ENCODE peak calls at places on chromosomes 5 and 9, in five cellular contexts. R, I, E, H and X are unnamed samples.

GRCh38 chr5:35794688-35795375 is 61.9 kb upstream of the IL7R start:
- DNase-seq in I (no peak), R (no peak), E (no peak), H (no peak), X (no peak)

GRCh38 chr5:152527358-152528048 is 122.4 kb upstream of the NMUR2 start:
- DNase-seq in R (no peak), H (no peak), I (no peak), E (no peak), X (no peak)

GRCh38 chr9:131273791-131274673 is 2.3 kb downstream of the FAM78A start:
- DNase-seq in E (peak; percentile 82), I (peak; percentile 60), H (peak; percentile 82), R (no peak), X (no peak)

GRCh38 chr9:104108315-104108714 is 14.2 kb downstream of the SMC2 start:
- DNase-seq in H (no peak), I (no peak), R (no peak), E (no peak), X (no peak)

GRCh38 chr5:79800979-79801827 is 111.6 kb downstream of the CMYA5 start:
- DNase-seq in H (no peak), I (peak; percentile 50), E (no peak), R (no peak), X (no peak)

GRCh38 chr5:37704406-37704805 is 135.4 kb downstream of the GDNF start:
- DNase-seq in E (no peak), H (no peak), I (no peak), R (no peak), X (no peak)

GRCh38 chr5:57174128-57174849 is 430 bp downstream of the GPBP1 start:
- DNase-seq in E (no peak), I (no peak), R (peak; percentile 37), H (no peak), X (peak; percentile 50)

GRCh38 chr9:6184749-6185645 is 30.6 kb upstream of the IL33 start:
- DNase-seq in E (no peak), H (no peak), I (no peak), R (peak; percentile 22), X (no peak)

GRCh38 chr5:77590347-77590746 is 48.2 kb downstream of the OTP start:
- DNase-seq in E (no peak), R (no peak), I (no peak), H (no peak), X (no peak)

GRCh38 chr5:116401546-116401945 is 173.1 kb downstream of the SEMA6A start:
- DNase-seq in E (no peak), H (no peak), R (no peak), I (no peak), X (no peak)

GRCh38 chr9:6552738-6553121 is 92.8 kb downstream of the GLDC start:
- DNase-seq in I (no peak), H (no peak), R (no peak), E (no peak), X (no peak)

GRCh38 chr9:2242778-2243395 is 227.7 kb downstream of the SMARCA2 start:
- DNase-seq in H (no peak), E (no peak), I (no peak), R (no peak), X (no peak)

GRCh38 chr5:59724482-59725392 is 168.8 kb downstream of the PDE4D start:
- DNase-seq in H (no peak), R (no peak), I (no peak), E (peak; percentile 47), X (peak; percentile 26)

GRCh38 chr9:33164138-33164809 is 2.9 kb downstream of the B4GALT1 start:
- DNase-seq in E (no peak), R (no peak), I (peak; percentile 31), H (no peak), X (peak; percentile 37)

GRCh38 chr5:158770506-158770905 is 329.2 kb downstream of the EBF1 start:
- DNase-seq in E (peak; percentile 13), R (no peak), H (no peak), I (no peak), X (no peak)

GRCh38 chr5:129991780-129992179 is 87.5 kb downstream of the CHSY3 start:
- DNase-seq in I (no peak), E (no peak), H (no peak), R (no peak), X (no peak)

GRCh38 chr9:121743441-121744001 is 92.1 kb downstream of the DAB2IP start:
- DNase-seq in E (peak; percentile 59), I (peak; percentile 91), H (peak; percentile 93), R (peak; percentile 87), X (peak; percentile 82)

GRCh38 chr9:121744002-121744686 is 92.7 kb downstream of the DAB2IP start:
- DNase-seq in I (peak; percentile 79), R (peak; percentile 65), E (peak; percentile 51), H (peak; percentile 74), X (peak; percentile 75)

GRCh38 chr9:121746411-121746810 is 95.0 kb downstream of the DAB2IP start:
- DNase-seq in E (no peak), H (no peak), R (no peak), I (no peak), X (no peak)

GRCh38 chr9:121745396-121745695 is 93.9 kb downstream of the DAB2IP start:
- DNase-seq in H (no peak), E (no peak), R (no peak), I (no peak), X (no peak)

GRCh38 chr9:121744687-121745395 is 93.4 kb downstream of the DAB2IP start:
- DNase-seq in R (no peak), H (no peak), I (no peak), E (no peak), X (no peak)
- H3K4me1 ChIP-seq in R (peaks cover 99% of the 10 kb centered on the region), H (peaks cover 89% of the 10 kb centered on the region), I (peaks cover 84% of the 10 kb centered on the region), E (peaks cover 4% of the 10 kb centered on the region), X (peaks cover 77% of the 10 kb centered on the region)

GRCh38 chr5:138188632-138189031 is 9.7 kb downstream of the KIF20A start:
- DNase-seq in H (no peak), I (no peak), R (no peak), E (no peak), X (no peak)
- H3K36me3 ChIP-seq in H (peaks cover 10% of the 10 kb centered on the region), I (peaks cover 71% of the 10 kb centered on the region), R (peaks cover 86% of the 10 kb centered on the region), E (peaks cover 97% of the 10 kb centered on the region), X (peaks cover 49% of the 10 kb centered on the region)

DNA sequence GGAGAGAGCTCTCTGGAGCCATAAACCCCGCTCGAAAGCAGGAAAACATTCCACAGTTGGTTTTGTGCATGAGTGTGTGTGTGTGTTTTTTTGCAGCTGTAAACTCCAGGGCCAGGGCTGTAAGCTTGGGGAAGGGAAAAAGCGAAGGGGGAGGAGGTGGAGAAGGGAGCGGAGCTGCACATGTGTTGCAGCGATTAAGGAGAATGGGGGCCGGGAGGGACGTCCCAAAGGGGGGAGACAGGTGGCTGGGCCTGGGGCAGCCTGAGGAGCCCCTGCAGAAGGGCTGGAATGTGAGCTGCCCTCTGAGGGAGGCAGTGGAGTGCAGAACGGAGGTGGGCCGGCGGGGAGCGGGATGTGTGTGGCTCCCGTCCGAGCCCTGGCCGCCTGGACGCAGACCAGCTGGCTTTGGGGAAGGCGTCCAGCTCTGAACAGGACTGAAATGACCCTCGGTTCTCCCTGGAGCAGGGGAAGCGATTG is 2.7 kb upstream of the MYMK start:
- DNase-seq in H (peak; percentile 75), I (no peak), E (no peak), R (peak; percentile 80), X (no peak)
- H3K4me1 ChIP-seq in H (peaks cover 9% of the 10 kb centered on the region), I (peaks cover 24% of the 10 kb centered on the region), E (peaks cover 16% of the 10 kb centered on the region), R (peaks cover 34% of the 10 kb centered on the region), X (no peaks in the 10 kb centered on the region)

DNA sequence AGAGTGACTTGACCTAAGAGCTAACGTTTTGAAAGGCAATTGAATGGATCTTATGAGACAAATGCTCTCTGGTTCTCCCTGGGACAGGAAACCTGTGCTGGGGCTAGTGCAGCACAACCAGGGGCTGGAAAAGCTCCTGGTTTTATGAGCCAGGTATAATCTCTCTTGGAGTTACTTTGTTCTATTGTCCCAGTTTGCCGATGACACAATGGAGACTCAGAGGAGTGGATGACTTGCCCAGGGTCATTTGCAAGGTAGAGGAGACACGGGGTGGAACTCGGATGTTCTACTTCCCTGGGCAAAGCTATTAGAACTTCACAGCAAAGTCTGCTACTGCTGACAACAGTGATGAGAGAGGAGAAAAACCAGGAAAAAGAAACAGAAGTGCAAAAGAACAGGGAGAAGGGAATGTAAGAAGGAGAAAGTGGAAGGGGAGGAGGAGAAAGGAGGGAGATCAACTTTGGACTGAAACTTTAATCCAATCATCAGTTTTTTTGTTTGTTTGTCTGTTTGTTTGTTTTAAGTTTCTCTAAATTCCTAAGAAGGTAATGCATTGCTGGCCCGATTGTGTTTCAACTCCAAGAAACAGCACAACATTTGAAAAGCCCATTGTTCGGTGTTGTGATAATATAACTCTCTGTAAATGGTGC is 7.4 kb upstream of the GSN start:
- DNase-seq in H (no peak), E (no peak), R (no peak), I (no peak), X (no peak)
- H3K36me3 ChIP-seq in H (no peaks in the 10 kb centered on the region), E (no peaks in the 10 kb centered on the region), R (no peaks in the 10 kb centered on the region), I (no peaks in the 10 kb centered on the region), X (no peaks in the 10 kb centered on the region)

GRCh38 chr9:37969558-37970300 is 65.8 kb upstream of the SLC25A51 start:
- DNase-seq in R (no peak), H (no peak), I (no peak), E (no peak), X (no peak)

GRCh38 chr9:37970301-37971106 is 66.6 kb upstream of the SLC25A51 start:
- DNase-seq in H (no peak), I (no peak), E (no peak), R (no peak), X (no peak)

GRCh38 chr9:37971107-37971459 is 67.2 kb upstream of the SLC25A51 start:
- DNase-seq in E (no peak), I (no peak), R (no peak), H (no peak), X (no peak)

GRCh38 chr9:37972346-37972745 is 68.4 kb upstream of the SLC25A51 start:
- DNase-seq in H (no peak), I (no peak), E (no peak), R (no peak), X (no peak)

DNA sequence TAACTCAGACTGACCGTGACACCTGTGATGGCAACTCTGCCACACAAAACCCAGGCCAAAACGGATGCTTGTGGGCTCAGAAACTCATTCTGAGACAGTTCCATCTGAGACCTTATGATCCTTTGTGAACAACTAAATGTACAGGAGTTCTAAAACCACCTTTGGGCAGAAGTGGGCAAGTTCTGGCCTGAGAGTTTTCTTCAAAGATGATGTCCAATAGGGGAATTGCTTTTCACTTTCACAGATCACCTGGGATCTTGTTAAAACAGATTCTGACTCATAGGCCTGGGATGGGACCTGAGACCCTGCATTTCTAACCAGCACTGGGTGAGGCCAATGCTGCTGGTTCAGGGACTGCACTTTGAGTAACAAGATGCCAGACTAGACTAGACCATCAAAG is 67.8 kb upstream of the SLC25A51 start:
- DNase-seq in E (no peak), R (no peak), H (no peak), I (no peak), X (no peak)
- H3K4me1 ChIP-seq in E (peaks cover 15% of the 10 kb centered on the region), R (peaks cover 43% of the 10 kb centered on the region), H (peaks cover 9% of the 10 kb centered on the region), I (no peaks in the 10 kb centered on the region), X (peaks cover 34% of the 10 kb centered on the region)

DNA sequence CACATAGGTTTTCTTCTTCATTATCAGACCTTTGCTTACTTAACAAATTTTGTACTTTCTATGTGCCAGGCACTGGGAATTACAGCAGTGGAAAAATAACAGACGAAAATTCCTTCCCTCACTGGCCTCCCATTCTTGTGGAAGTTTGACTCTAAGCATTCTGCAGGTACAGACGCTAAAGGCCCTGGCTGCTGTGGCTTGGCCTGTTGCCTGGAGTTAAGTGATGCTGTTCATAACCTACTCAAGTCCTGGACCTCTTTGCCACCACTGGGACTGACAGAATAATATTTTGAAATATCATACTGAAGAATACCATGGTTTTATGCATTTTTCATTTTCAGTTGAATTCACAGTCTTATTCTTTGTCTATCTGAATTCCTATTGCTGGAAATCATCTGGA is 97.3 kb upstream of the SPATA31C2 start:
- DNase-seq in R (no peak), H (no peak), I (no peak), E (no peak), X (no peak)
- H3K36me3 ChIP-seq in R (no peaks in the 10 kb centered on the region), H (no peaks in the 10 kb centered on the region), I (no peaks in the 10 kb centered on the region), E (no peaks in the 10 kb centered on the region), X (no peaks in the 10 kb centered on the region)

GRCh38 chr5:69019665-69020064 is 74.1 kb upstream of the SLC30A5 start:
- DNase-seq in R (no peak), H (no peak), E (no peak), I (no peak), X (no peak)
- H3K4me1 ChIP-seq in R (no peaks in the 10 kb centered on the region), H (no peaks in the 10 kb centered on the region), E (no peaks in the 10 kb centered on the region), I (no peaks in the 10 kb centered on the region), X (no peaks in the 10 kb centered on the region)